ENCODE peak calls at places on chromosomes 6 and 20, in nine cellular contexts. L, A, M, X, O, H, J, T and I are unnamed samples.

GRCh38 chr6:39182604-39183003 is 46.7 kb downstream of the KCNK5 start:
- DNase-seq in L (no peak), A (no peak), M (no peak), X (no peak), O (no peak), H (no peak), J (no peak), T (no peak), I (no peak)

GRCh38 chr6:52661551-52661950 is 9.4 kb upstream of the TMEM14A start:
- DNase-seq in L (no peak), A (no peak), M (no peak), X (no peak), O (no peak), H (no peak), J (no peak), T (no peak), I (no peak)

GRCh38 chr6:22943331-22943730 is 374.0 kb downstream of the HDGFL1 start:
- DNase-seq in L (no peak), A (no peak), M (no peak), X (no peak), O (no peak), H (no peak), J (no peak), T (no peak), I (no peak)

GRCh38 chr6:73452107-73452461 is at the start of gene CGAS:
- DNase-seq in L (peak), A (peak), M (no peak), X (peak), O (peak), H (peak), J (peak), T (peak), I (peak)

GRCh38 chr6:17343215-17343614 is 50.2 kb upstream of the CAP2 start:
- DNase-seq in L (no peak), A (no peak), M (no peak), X (no peak), O (no peak), H (no peak), J (no peak), T (no peak), I (no peak)

GRCh38 chr20:54668271-54669053 is 193.1 kb downstream of the DOK5 start:
- DNase-seq in L (peak), A (no peak), M (no peak), X (peak), O (no peak), H (peak), J (no peak), T (no peak), I (no peak)

GRCh38 chr6:43481591-43482242 is 4.3 kb downstream of the TJAP1 start:
- DNase-seq in L (no peak), A (no peak), M (no peak), X (no peak), O (no peak), H (no peak), J (no peak), T (no peak), I (no peak)

GRCh38 chr20:24662286-24662685 is 192.9 kb downstream of the SYNDIG1 start:
- DNase-seq in L (no peak), A (no peak), M (no peak), X (no peak), O (no peak), H (no peak), J (no peak), T (peak), I (no peak)

GRCh38 chr20:31746068-31746878 is 7.2 kb downstream of the TPX2 start:
- DNase-seq in L (no peak), A (no peak), M (no peak), X (no peak), O (no peak), H (no peak), J (no peak), T (no peak), I (no peak)

GRCh38 chr6:134577998-134578397 is 260.1 kb upstream of the SGK1 start:
- DNase-seq in L (peak), A (no peak), M (no peak), X (peak), O (no peak), H (no peak), J (no peak), T (no peak), I (no peak)

GRCh38 chr20:4714818-4715217 is 6.9 kb upstream of the PRND start:
- DNase-seq in L (no peak), A (no peak), M (no peak), X (no peak), O (no peak), H (no peak), J (no peak), T (no peak), I (no peak)

GRCh38 chr20:1735417-1736089 is 78.0 kb upstream of the SIRPG start:
- DNase-seq in L (no peak), A (no peak), M (no peak), X (no peak), O (no peak), H (no peak), J (no peak), T (no peak), I (no peak)

GRCh38 chr6:138727182-138727581 is 46.4 kb upstream of the CCDC28A start:
- DNase-seq in L (no peak), A (no peak), M (no peak), X (no peak), O (no peak), H (no peak), J (no peak), T (no peak), I (no peak)

GRCh38 chr6:164042212-164042611 is 627.7 kb downstream of the QKI start:
- DNase-seq in L (no peak), A (no peak), M (no peak), X (no peak), O (no peak), H (no peak), J (no peak), T (peak), I (no peak)